ENCODE peak calls at places on chromosomes 5 and 9, in eight cellular contexts. B, J, N, U, X, W, A and Y are unnamed samples. For H3K36me3, the result is how much of the 10 kb centered on the place peaks cover.

GRCh38 chr5:60687927-60688720 is 11.8 kb downstream of the DEPDC1B start:
- DNase-seq in B (no peak), J (peak), N (no peak), U (no peak), X (no peak), W (no peak), A (no peak), Y (no peak)

GRCh38 chr9:134913041-134913712 is 4.5 kb downstream of the FCN1 start:
- DNase-seq in B (no peak), J (no peak), N (no peak), U (no peak), X (no peak), W (no peak), A (no peak), Y (peak)

GRCh38 chr5:40381676-40382363 is 297.9 kb upstream of the PTGER4 start:
- DNase-seq in B (no peak), J (no peak), N (no peak), U (no peak), X (no peak), W (no peak), A (no peak), Y (no peak)

GRCh38 chr9:37919956-37920335 is 16.0 kb upstream of the SLC25A51 start:
- DNase-seq in B (no peak), J (no peak), N (no peak), U (no peak), X (no peak), W (no peak), A (no peak), Y (peak)

GRCh38 chr5:138241688-138242547 is 28.8 kb upstream of the CDC23 start:
- DNase-seq in B (peak), J (peak), N (peak), U (peak), X (no peak), W (no peak), A (peak), Y (peak)

GRCh38 chr5:158957196-158957595 is 142.5 kb downstream of the EBF1 start:
- DNase-seq in B (no peak), J (no peak), N (no peak), U (no peak), X (no peak), W (no peak), A (no peak), Y (no peak)

GRCh38 chr5:59188415-59189225 is 605.7 kb downstream of the RAB3C start:
- DNase-seq in B (peak), J (peak), N (peak), U (peak), X (peak), W (peak), A (peak), Y (peak)

GRCh38 chr9:107260437-107261081 is 22.5 kb upstream of the RAD23B start:
- DNase-seq in B (no peak), J (no peak), N (no peak), U (no peak), X (no peak), W (no peak), A (no peak), Y (no peak)

GRCh38 chr9:93039456-93039855 is 19.0 kb upstream of the SUSD3 start:
- DNase-seq in B (peak), J (no peak), N (no peak), U (no peak), X (no peak), W (no peak), A (no peak), Y (no peak)

GRCh38 chr9:4506490-4506889 is 16.2 kb downstream of the SLC1A1 start:
- DNase-seq in B (no peak), J (no peak), N (no peak), U (no peak), X (no peak), W (no peak), A (no peak), Y (no peak)

GRCh38 chr9:2418619-2419018 is 203.0 kb upstream of the VLDLR start:
- DNase-seq in B (no peak), J (peak), N (no peak), U (no peak), X (no peak), W (peak), A (no peak), Y (no peak)

GRCh38 chr9:100206899-100207298 is 107.9 kb downstream of the INVS start:
- DNase-seq in B (no peak), J (peak), N (no peak), U (no peak), X (no peak), W (no peak), A (no peak), Y (no peak)

GRCh38 chr9:109329274-109330258 is 8.7 kb upstream of the EPB41L4B start:
- DNase-seq in B (no peak), J (peak), N (peak), U (peak), X (peak), W (peak), A (peak), Y (peak)

GRCh38 chr5:6634327-6634713 is 1.1 kb downstream of the SRD5A1 start:
- DNase-seq in B (no peak), J (no peak), N (no peak), U (no peak), X (no peak), W (no peak), A (no peak), Y (no peak)

GRCh38 chr9:34049630-34050384 is 1.1 kb upstream of the UBAP2 start:
- DNase-seq in B (no peak), J (no peak), N (peak), U (no peak), X (no peak), W (peak), A (no peak), Y (no peak)

GRCh38 chr9:109098221-109098959 is 21.4 kb downstream of the TMEM245 start:
- DNase-seq in B (no peak), J (peak), N (no peak), U (no peak), X (no peak), W (no peak), A (peak), Y (no peak)

DNA sequence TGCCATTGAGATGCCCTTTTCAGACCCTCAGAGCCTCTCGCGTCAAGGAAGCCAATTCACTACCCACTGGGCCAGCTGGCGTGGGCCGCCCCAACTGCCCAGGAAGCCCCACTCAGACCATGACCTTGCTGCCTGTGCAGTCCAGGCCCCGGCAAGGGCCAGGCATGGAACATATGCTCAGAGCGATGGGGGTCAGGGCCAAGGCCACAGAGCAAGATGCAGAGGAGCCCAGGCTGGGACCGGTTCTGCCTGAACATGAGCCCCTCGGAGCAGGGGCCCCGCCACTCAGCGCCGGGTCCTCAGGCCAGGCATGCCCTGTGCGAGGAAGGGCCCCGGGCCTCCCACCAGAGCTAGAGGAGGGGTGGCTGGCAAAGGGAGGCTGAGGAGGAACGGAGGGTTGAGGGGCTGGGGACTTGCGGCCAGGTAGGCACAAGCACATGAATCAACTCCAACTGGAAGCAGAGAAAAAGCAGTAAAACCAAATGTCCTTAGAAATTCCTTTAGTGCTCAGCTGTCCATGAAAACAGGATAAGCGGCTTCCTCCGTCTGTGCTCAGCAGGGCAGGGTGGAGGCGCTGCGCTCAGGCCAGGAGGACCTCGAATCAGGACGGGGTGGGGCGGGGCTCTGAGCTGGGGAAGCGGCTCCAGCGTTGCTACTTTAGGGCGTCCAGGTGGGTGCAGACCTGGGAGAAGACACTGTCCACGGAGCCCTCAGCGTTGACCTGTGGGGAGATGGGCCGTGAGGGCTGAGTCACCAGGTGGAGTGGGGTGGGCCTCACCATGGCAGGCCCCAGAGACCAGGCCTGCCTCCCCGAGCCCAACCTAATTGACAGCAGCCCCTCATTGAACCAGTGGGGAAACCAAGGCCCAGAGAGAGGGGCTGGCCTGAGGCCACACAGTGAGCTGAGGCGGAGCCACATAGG is 9.9 kb downstream of the AK1 start:
- DNase-seq in B (peak), J (no peak), N (no peak), U (no peak), X (no peak), W (no peak), A (no peak), Y (no peak)
- H3K36me3 ChIP-seq in B (under half), J (under half), N (under half), U (under half), X (under half), W (under half), A (under half), Y (half or more)

GRCh38 chr9:132391446-132391845 is 15.2 kb downstream of the TTF1 start:
- DNase-seq in B (no peak), J (no peak), N (no peak), U (no peak), X (no peak), W (no peak), A (no peak), Y (no peak)
- H3K36me3 ChIP-seq in B (under half), J (half or more), N (half or more), U (half or more), X (half or more), W (half or more), A (half or more), Y (half or more)

GRCh38 chr5:169591636-169592035 is 8.1 kb downstream of the SPDL1 start:
- DNase-seq in B (no peak), J (peak), N (no peak), U (no peak), X (no peak), W (no peak), A (no peak), Y (no peak)

GRCh38 chr5:169595172-169595820 is 11.7 kb downstream of the SPDL1 start:
- DNase-seq in B (no peak), J (no peak), N (no peak), U (no peak), X (no peak), W (no peak), A (no peak), Y (no peak)

GRCh38 chr5:169590602-169591001 is 7.0 kb downstream of the SPDL1 start:
- DNase-seq in B (no peak), J (no peak), N (no peak), U (no peak), X (no peak), W (no peak), A (no peak), Y (no peak)

DNA sequence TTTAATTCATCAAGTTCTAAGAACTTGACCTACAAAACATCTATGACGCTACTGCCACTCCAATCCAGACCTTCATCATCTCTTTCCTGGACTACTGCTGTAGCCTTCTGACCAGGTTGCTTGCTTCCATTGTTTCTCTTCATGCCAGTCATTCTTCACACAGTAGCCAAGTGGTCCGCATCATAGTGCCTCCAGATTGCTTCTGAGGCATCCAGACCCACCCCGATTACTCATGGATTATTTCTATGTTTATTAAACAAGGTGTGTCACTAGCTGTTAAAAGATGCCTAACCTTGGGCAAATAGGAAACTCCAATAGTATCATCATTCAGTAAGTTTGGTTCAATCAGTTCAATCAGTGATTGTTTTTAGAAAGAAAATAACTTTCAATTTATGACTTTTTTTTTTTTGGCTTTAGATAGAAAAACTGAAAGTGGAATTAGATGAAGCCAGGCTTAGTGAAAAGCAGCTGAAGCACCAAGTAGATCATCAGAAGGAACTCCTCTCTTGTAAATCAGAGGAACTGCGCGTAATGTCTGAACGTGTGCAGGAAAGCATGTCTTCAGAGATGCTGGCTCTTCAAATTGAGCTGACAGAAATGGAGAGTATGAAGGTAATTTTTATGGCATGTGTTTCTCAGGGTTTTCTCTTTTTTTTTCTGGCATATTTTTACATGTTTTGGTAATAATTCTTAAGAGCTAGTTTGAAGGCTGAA is 9.5 kb downstream of the SPDL1 start:
- DNase-seq in B (no peak), J (no peak), N (no peak), U (no peak), X (no peak), W (no peak), A (no peak), Y (no peak)
- H3K36me3 ChIP-seq in B (under half), J (half or more), N (half or more), U (half or more), X (under half), W (half or more), A (under half), Y (half or more)

DNA sequence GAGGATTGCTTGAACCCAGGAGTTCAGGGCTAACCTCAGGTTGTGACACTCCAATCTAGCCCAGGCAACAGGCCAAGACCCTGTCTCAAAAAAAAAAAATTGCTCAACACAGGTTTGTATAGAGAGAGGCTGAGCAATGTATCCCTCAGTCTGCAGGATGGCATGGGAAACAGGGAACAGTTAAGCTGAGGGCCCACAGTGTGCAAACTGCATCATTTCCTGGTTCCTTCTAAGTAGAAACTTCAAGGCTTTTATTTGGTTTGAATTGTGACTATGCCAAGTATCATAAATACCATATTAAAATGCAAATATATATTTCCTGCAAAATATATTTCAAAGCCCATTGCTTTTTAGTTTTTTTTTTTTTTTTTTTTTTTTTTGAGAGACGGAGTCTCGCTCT is 13.7 kb upstream of the ROPN1L start:
- DNase-seq in B (no peak), J (no peak), N (no peak), U (no peak), X (no peak), W (no peak), A (no peak), Y (no peak)
- H3K36me3 ChIP-seq in B (under half), J (half or more), N (half or more), U (half or more), X (half or more), W (half or more), A (under half), Y (half or more)